ENCODE peak calls at places on chromosomes 3 and 15, in four cellular contexts. K is fibroblast of mammary gland; F is hepatocyte; B is CD8-positive, alpha-beta T cell. L is an unnamed sample.

GRCh38 chr3:143327388-143327787 is 207.8 kb downstream of the CHST2 start:
- DNase-seq in K (peak; percentile 23), F (no peak), B (no peak), L (no peak)

GRCh38 chr3:143119974-143120715 is 574 bp downstream of the CHST2 start:
- DNase-seq in K (no peak), F (peak; percentile 34), B (peak; percentile 62), L (peak; percentile 29)

GRCh38 chr3:179071161-179071568 is 444 bp downstream of the ZMAT3 start:
- DNase-seq in K (peak; percentile 36), F (peak; percentile 62), B (no peak), L (peak; percentile 37)

GRCh38 chr3:99962703-99963102 is 145.0 kb downstream of the CMSS1 start:
- DNase-seq in K (peak; percentile 73), F (no peak), B (no peak), L (no peak)

GRCh38 chr3:80734483-80734882 is 966.7 kb upstream of the ROBO1 start:
- DNase-seq in K (no peak), F (no peak), B (no peak), L (no peak)

GRCh38 chr15:76648732-76649444 is 256.3 kb downstream of the SCAPER start:
- DNase-seq in K (no peak), F (no peak), B (no peak), L (no peak)

GRCh38 chr15:50046868-50047267 is 72.2 kb downstream of the ATP8B4 start:
- DNase-seq in K (no peak), F (no peak), B (no peak), L (no peak)

GRCh38 chr15:90291679-90292356 is 26.3 kb downstream of the NGRN start:
- DNase-seq in K (peak; percentile 24), F (no peak), B (no peak), L (peak; percentile 53)

GRCh38 chr15:71471347-71471746 is 339.0 kb upstream of the NR2E3 start:
- DNase-seq in K (no peak), F (peak; percentile 17), B (no peak), L (no peak)

GRCh38 chr3:9613349-9613748 is 36.0 kb upstream of the MTMR14 start:
- DNase-seq in K (peak; percentile 8), F (no peak), B (no peak), L (no peak)

GRCh38 chr15:77027697-77028450 is 32.9 kb downstream of the PSTPIP1 start:
- DNase-seq in K (no peak), F (no peak), B (peak; percentile 45), L (peak; percentile 26)

GRCh38 chr3:47932431-47932830 is 83.8 kb downstream of the MAP4 start:
- DNase-seq in K (peak; percentile 47), F (no peak), B (no peak), L (no peak)

GRCh38 chr3:169350228-169350627 is 313.3 kb downstream of the MECOM start:
- DNase-seq in K (no peak), F (no peak), B (no peak), L (no peak)

GRCh38 chr15:31551323-31551722 is 224.7 kb downstream of the KLF13 start:
- DNase-seq in K (no peak), F (no peak), B (no peak), L (no peak)

GRCh38 chr3:194057570-194058188 is 78.3 kb upstream of the HES1 start:
- DNase-seq in K (no peak), F (no peak), B (no peak), L (no peak)

GRCh38 chr3:63864008-63864871 is 573 bp downstream of the ATXN7 start:
- DNase-seq in K (no peak), F (peak; percentile 76), B (peak; percentile 69), L (peak; percentile 52)

GRCh38 chr15:55576911-55577310 is 11.2 kb downstream of the PYGO1 start:
- DNase-seq in K (no peak), F (no peak), B (no peak), L (no peak)

GRCh38 chr15:83275412-83275811 is 9.1 kb downstream of the BNC1 start:
- DNase-seq in K (peak; percentile 36), F (no peak), B (no peak), L (no peak)

GRCh38 chr3:50655009-50655830 is 19.5 kb upstream of the DOCK3 start:
- DNase-seq in K (peak; percentile 30), F (no peak), B (no peak), L (no peak)

GRCh38 chr3:50651875-50652529 is 22.7 kb upstream of the DOCK3 start:
- DNase-seq in K (no peak), F (no peak), B (no peak), L (no peak)

GRCh38 chr3:50651445-50651844 is 23.3 kb upstream of the DOCK3 start:
- DNase-seq in K (no peak), F (no peak), B (no peak), L (no peak)

GRCh38 chr3:50654196-50654595 is 20.5 kb upstream of the DOCK3 start:
- DNase-seq in K (no peak), F (no peak), B (no peak), L (no peak)

DNA sequence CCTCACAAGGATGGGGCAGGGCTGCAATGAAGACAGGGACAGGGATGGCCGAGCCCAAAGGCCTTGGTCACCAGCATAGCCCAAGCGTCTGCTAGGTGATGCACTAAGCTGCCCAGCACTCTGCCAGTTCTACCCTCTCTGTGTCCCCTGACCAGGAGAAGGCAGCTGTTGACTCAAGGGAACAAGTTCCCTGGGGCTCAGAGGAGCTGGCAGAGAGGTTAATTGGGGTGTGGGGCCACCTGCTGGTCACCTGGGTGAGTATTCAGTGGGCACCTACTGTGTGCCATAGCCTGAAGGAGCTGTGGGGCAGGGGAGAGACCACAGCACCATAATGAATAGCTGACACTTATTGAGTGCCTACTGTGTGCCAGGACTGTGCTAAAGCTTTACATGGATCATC is 22.0 kb upstream of the DOCK3 start:
- DNase-seq in K (peak; percentile 19), F (peak; percentile 28), B (peak; percentile 72), L (peak; percentile 47)
- TF ChIP-seq CTCF in K (peak; percentile 39), F (peak; percentile 33), B (peak; percentile 42), L (no peak)

GRCh38 chr15:45715528-45715927 is 80.7 kb downstream of the SQOR start:
- DNase-seq in K (peak; percentile 26), F (peak; percentile 26), B (no peak), L (no peak)
- TF ChIP-seq CTCF in K (peak; percentile 44), F (peak; percentile 59), B (no peak), L (no peak)

DNA sequence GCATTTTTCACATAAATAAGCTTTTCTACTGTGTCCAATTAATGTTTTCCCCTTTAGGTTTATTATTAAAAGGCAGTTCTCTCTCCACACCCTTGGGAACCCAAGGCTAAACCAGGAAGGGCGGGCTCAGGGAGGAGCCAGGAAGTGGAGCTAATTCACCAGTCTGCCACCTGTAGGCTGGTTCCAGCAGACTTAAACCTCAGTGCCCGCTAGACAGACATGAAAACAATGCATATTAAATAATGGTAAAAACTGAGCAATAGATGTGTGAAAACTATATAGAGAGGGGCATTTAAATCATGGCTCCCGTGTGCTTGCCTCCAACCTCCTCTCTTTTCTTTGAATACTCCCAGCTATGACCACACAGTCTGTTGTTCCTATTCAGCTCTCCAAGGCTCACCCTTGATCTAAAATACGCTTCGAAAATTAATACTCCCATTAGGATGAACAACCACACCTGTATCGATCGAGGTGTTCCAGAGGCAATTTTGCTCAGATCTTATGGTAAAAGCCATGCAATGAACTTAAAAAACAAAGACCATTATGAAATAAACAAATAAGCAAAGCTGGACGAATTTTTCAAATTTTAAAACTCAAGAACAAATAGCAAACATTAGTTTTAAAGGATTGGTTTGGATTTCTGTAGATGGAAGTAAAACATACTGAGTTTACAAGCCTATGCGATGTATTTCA is 253.3 kb downstream of the TJP1 start:
- DNase-seq in K (no peak), F (peak; percentile 58), B (no peak), L (peak; percentile 80)
- TF ChIP-seq CTCF in K (no peak), F (peak; percentile 40), B (no peak), L (no peak)

DNA sequence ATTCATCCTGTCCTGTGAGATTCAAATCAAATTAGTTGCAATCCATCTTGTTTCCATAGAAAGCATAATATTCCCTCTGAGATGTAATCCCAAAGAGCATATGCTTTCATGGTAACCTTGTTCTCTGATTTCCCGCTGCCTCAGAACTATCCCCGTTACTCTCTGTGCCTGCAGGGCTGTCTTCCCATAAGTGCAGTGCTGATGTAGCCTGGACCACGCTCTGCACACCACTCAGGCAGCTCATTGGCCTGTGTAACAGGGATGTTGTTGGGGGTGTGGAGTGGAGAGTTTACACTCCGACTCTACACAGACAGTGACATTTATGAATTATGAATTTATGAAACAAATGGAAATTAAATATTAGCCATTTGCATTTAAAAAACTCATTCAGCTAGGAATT is 33.6 kb upstream of the CNTN3 start:
- DNase-seq in K (no peak), F (no peak), B (no peak), L (no peak)
- TF ChIP-seq CTCF in K (no peak), F (no peak), B (no peak), L (no peak)

GRCh38 chr3:170357920-170358854 is 672 bp downstream of the SKIL start:
- DNase-seq in K (peak; percentile 43), F (peak; percentile 91), B (peak; percentile 79), L (peak; percentile 85)
- TF ChIP-seq CTCF in K (peak; percentile 30), F (peak; percentile 55), B (peak; percentile 39), L (no peak)

GRCh38 chr3:124459678-124460077 is 270.6 kb upstream of the UMPS start:
- DNase-seq in K (no peak), F (no peak), B (no peak), L (no peak)

GRCh38 chr3:124467980-124468902 is 262.0 kb upstream of the UMPS start:
- DNase-seq in K (peak; percentile 28), F (peak; percentile 68), B (no peak), L (peak; percentile 60)

GRCh38 chr3:124461838-124462632 is 268.2 kb upstream of the UMPS start:
- DNase-seq in K (no peak), F (no peak), B (no peak), L (peak; percentile 23)

GRCh38 chr3:124463234-124463633 is 267.0 kb upstream of the UMPS start:
- DNase-seq in K (no peak), F (no peak), B (no peak), L (no peak)
- TF ChIP-seq CTCF in K (no peak), F (no peak), B (no peak), L (no peak)

DNA sequence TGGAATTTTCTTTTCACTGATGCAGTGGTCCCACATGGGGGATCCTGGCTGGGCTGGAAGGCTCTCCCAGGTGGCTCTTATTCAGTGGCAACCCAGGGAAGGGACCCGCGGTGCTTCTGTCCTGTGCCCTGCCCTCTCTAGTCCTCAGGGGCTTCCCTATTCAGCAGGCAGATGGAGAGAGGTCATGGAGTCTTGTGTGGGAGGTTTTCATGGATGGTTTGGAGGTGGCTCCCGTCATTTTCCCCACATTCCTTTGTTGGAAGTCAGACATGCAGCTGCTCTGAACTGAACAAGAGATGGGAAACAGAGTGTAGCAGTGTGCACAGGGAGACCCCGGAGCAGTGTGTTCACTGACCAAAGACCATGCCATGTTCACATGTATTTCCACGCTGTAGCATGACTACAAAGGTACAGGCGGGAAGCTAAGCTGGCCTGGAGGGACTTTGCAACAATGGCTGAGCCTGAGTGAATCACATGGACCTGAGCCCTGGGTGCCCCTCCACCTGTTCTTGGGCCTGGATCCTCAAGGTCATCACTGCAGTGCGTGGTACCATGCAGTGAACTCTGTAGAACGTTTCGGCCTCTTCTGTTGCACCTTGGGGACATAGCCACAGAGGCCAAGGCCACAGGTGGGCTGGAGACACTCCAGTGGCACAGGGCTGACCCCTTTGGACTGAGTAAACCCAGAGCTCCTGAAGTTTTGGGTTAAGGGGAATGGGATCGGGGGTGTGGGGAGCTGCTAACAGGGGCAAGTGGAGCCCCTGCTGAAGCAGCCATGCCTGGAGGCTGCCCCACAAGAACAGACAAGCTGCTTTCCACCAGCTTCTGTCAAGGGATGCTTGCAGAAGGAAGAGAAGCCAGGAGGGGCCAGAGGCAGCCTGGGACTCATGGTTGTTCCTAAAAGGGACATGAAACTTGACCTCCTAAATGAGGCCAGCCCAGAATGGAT is 123.0 kb downstream of the ASB7 start:
- DNase-seq in K (peak; percentile 91), F (no peak), B (no peak), L (peak; percentile 14)
- TF ChIP-seq CTCF in K (no peak), F (no peak), B (no peak), L (no peak)

L was measured in colonic mucosa.